ENCODE peak calls at places on chromosomes 1 and 21, in nine cellular contexts. X, B, S, Q, O, T, V, K and E are unnamed samples.

GRCh38 chr1:201624741-201625646 is 86.1 kb downstream of the NAV1 start:
- DNase-seq in V (no peak), O (peak), K (no peak), B (no peak), X (no peak), S (peak), T (no peak), Q (no peak), E (no peak)

GRCh38 chr1:213749558-213749957 is 238.2 kb upstream of the PROX1 start:
- DNase-seq in V (no peak), K (no peak), O (no peak), Q (no peak), X (no peak), T (no peak), B (no peak), S (no peak), E (no peak)

GRCh38 chr1:8691662-8692061 is 125.8 kb downstream of the RERE start:
- DNase-seq in O (no peak), K (no peak), X (no peak), B (no peak), T (no peak), Q (no peak), S (no peak), V (no peak), E (no peak)

GRCh38 chr1:3614755-3615742 is 3.7 kb upstream of the MEGF6 start:
- DNase-seq in S (peak), K (peak), O (no peak), Q (no peak), T (no peak), B (no peak), X (no peak), V (peak), E (no peak)

GRCh38 chr1:11374079-11374747 is 101.2 kb downstream of the UBIAD1 start:
- DNase-seq in S (no peak), O (no peak), K (no peak), B (no peak), T (no peak), X (no peak), V (peak), Q (no peak), E (peak)

GRCh38 chr1:204990059-204990664 is 52.9 kb upstream of the CNTN2 start:
- DNase-seq in O (peak), Q (no peak), S (no peak), V (no peak), B (no peak), K (peak), X (no peak), T (no peak), E (no peak)

GRCh38 chr1:236495359-236496120 is 28.2 kb upstream of the LGALS8 start:
- DNase-seq in S (no peak), O (no peak), T (no peak), V (no peak), B (no peak), K (no peak), X (no peak), Q (no peak), E (no peak)

GRCh38 chr1:113073457-113073950 is 506 bp downstream of the LRIG2 start:
- DNase-seq in S (peak), T (no peak), X (no peak), B (no peak), O (no peak), V (no peak), Q (no peak), K (no peak), E (no peak)

GRCh38 chr21:45374826-45375455 is 30.0 kb upstream of the COL18A1 start:
- DNase-seq in K (no peak), T (no peak), S (no peak), B (no peak), X (no peak), O (no peak), Q (no peak), V (no peak), E (no peak)

GRCh38 chr1:23291706-23292105 is 52.4 kb downstream of the HNRNPR start:
- DNase-seq in K (no peak), X (no peak), Q (no peak), B (no peak), V (no peak), T (no peak), O (no peak), S (no peak), E (no peak)

GRCh38 chr1:228000836-228001563 is 5.8 kb upstream of the WNT3A start:
- DNase-seq in Q (no peak), S (no peak), X (no peak), K (no peak), T (no peak), O (no peak), V (no peak), B (no peak), E (no peak)

GRCh38 chr1:155166373-155167165 is 6.5 kb downstream of the KRTCAP2 start:
- DNase-seq in S (no peak), Q (no peak), V (peak), K (no peak), O (no peak), T (no peak), B (peak), X (no peak), E (no peak)

GRCh38 chr1:89041055-89041707 is 18.5 kb upstream of the GBP3 start:
- DNase-seq in Q (no peak), X (no peak), K (no peak), B (no peak), O (no peak), T (no peak), V (no peak), S (no peak), E (peak)

GRCh38 chr1:233647083-233647482 is 33.2 kb downstream of the KCNK1 start:
- DNase-seq in O (no peak), K (no peak), X (no peak), T (no peak), B (no peak), S (no peak), V (no peak), Q (no peak), E (no peak)

GRCh38 chr1:145892486-145893087 is 6.9 kb upstream of the ANKRD35 start:
- DNase-seq in K (no peak), O (no peak), Q (no peak), V (no peak), S (no peak), B (no peak), X (no peak), T (no peak), E (no peak)

GRCh38 chr1:92736395-92736794 is 48.5 kb downstream of the EVI5 start:
- DNase-seq in S (peak), X (no peak), O (no peak), Q (no peak), K (no peak), V (peak), T (no peak), B (no peak), E (no peak)

GRCh38 chr1:55547441-55547840 is 332.3 kb upstream of the USP24 start:
- DNase-seq in K (no peak), S (no peak), O (no peak), V (no peak), T (no peak), B (no peak), X (no peak), Q (no peak), E (no peak)

GRCh38 chr1:160777486-160778089 is 18.4 kb upstream of the LY9 start:
- DNase-seq in V (peak), O (peak), Q (peak), K (peak), B (peak), X (no peak), T (peak), S (peak), E (no peak)

GRCh38 chr1:96980448-96980847 is 258.9 kb downstream of the PTBP2 start:
- DNase-seq in T (no peak), X (no peak), Q (no peak), V (no peak), B (no peak), S (no peak), O (no peak), K (no peak), E (no peak)

GRCh38 chr1:167060141-167061072 is 29.8 kb downstream of the GPA33 start:
- DNase-seq in T (no peak), O (no peak), Q (no peak), S (no peak), V (no peak), K (no peak), B (no peak), X (no peak), E (no peak)

GRCh38 chr1:179153217-179153616 is 71.3 kb downstream of the TOR3A start:
- DNase-seq in V (no peak), K (no peak), S (no peak), X (no peak), B (no peak), T (no peak), Q (no peak), O (no peak), E (no peak)

GRCh38 chr1:47229884-47230691 is 1.9 kb downstream of the TAL1 start:
- DNase-seq in V (no peak), S (no peak), T (no peak), B (no peak), K (no peak), X (no peak), O (no peak), Q (no peak), E (no peak)

GRCh38 chr1:14590781-14591180 is 7.7 kb upstream of the KAZN start:
- DNase-seq in X (no peak), V (no peak), B (peak), Q (no peak), S (peak), O (no peak), T (no peak), K (no peak), E (no peak)

GRCh38 chr1:9350011-9350907 is 57.6 kb downstream of the SPSB1 start:
- DNase-seq in K (no peak), B (no peak), V (no peak), Q (no peak), S (no peak), T (no peak), O (peak), X (no peak), E (no peak)

GRCh38 chr1:184854456-184855180 is 100.0 kb upstream of the EDEM3 start:
- DNase-seq in S (no peak), T (no peak), V (peak), Q (no peak), B (no peak), O (no peak), K (no peak), X (no peak), E (no peak)

GRCh38 chr1:206105612-206106011 is 11.6 kb downstream of the AVPR1B start:
- DNase-seq in O (no peak), X (no peak), Q (no peak), T (no peak), S (no peak), K (no peak), B (no peak), V (no peak), E (no peak)

GRCh38 chr1:60575326-60575874 is 501.8 kb upstream of the C1orf87 start:
- DNase-seq in S (no peak), K (no peak), X (no peak), V (no peak), Q (no peak), B (no peak), T (no peak), O (no peak), E (no peak)

GRCh38 chr1:109776206-109776835 is 12.6 kb upstream of the EPS8L3 start:
- DNase-seq in V (no peak), Q (no peak), S (no peak), T (no peak), O (no peak), B (no peak), K (no peak), X (no peak), E (no peak)

GRCh38 chr1:198600906-198601305 is 37.9 kb upstream of the PTPRC start:
- DNase-seq in V (no peak), X (no peak), K (no peak), O (no peak), Q (no peak), B (no peak), T (no peak), S (no peak), E (no peak)

GRCh38 chr21:35256468-35256988 is 207.4 kb upstream of the RUNX1 start:
- DNase-seq in B (no peak), X (no peak), Q (no peak), O (peak), T (no peak), V (no peak), K (peak), S (peak), E (no peak)

GRCh38 chr1:15168479-15168878 is 14.9 kb downstream of the TMEM51 start:
- DNase-seq in X (no peak), K (no peak), O (peak), V (peak), S (peak), Q (no peak), B (no peak), T (no peak), E (no peak)

GRCh38 chr1:125087247-125087646 is 3902.5 kb downstream of the SRGAP2C start:
- DNase-seq in X (no peak), T (no peak), S (no peak), B (no peak), K (no peak), V (no peak), Q (no peak), O (no peak), E (no peak)

GRCh38 chr1:12776801-12777557 is 3.4 kb downstream of the PRAMEF12 start:
- DNase-seq in K (no peak), B (no peak), X (no peak), V (no peak), O (no peak), T (no peak), Q (no peak), S (no peak), E (no peak)

GRCh38 chr1:13703558-13704485 is 3.8 kb downstream of the PRDM2 start:
- DNase-seq in S (no peak), X (no peak), T (no peak), K (no peak), V (no peak), B (no peak), O (no peak), Q (no peak), E (no peak)

GRCh38 chr1:17668638-17669175 is 86.4 kb upstream of the ACTL8 start:
- DNase-seq in S (no peak), Q (no peak), V (no peak), X (no peak), O (no peak), T (no peak), B (no peak), K (no peak), E (no peak)

GRCh38 chr1:245051349-245052221 is 103.2 kb upstream of the KIF26B start:
- DNase-seq in O (no peak), X (no peak), Q (peak), V (peak), B (no peak), S (no peak), K (no peak), T (no peak), E (no peak)

GRCh38 chr1:209150114-209150513 is 433.4 kb upstream of the CAMK1G start:
- DNase-seq in Q (no peak), B (peak), T (no peak), K (peak), S (peak), V (peak), X (no peak), O (peak), E (no peak)

GRCh38 chr1:115539061-115539460 is 102.7 kb upstream of the VANGL1 start:
- DNase-seq in T (no peak), S (no peak), B (no peak), X (no peak), V (no peak), O (no peak), K (no peak), Q (no peak), E (no peak)

GRCh38 chr1:55005351-55006140 is 6.8 kb downstream of the BSND start:
- DNase-seq in Q (no peak), K (no peak), S (no peak), B (no peak), O (no peak), V (no peak), T (no peak), X (no peak), E (no peak)